ENCODE peak calls at places on chromosomes 5 and 9, in ten cellular contexts. Z is NCI-H460; V is endothelial cell of umbilical vein; E is type B pancreatic cell; F is GM23338; L is activated effector memory CD4-positive, alpha-beta T cell treated with Interleukin-2 at 50 U/mL for 16 hours; A is HepG2; O is GM04503; N is upper lobe of right lung; Y is spleen. G is an unnamed sample.

GRCh38 chr5:35284364-35284763 is 54.1 kb upstream of the PRLR start:
- DNase-seq in Z (no peak), V (no peak), E (no peak), F (no peak), L (no peak), A (no peak), O (no peak), N (no peak), Y (no peak), G (no peak)

GRCh38 chr5:180371949-180372348 is 18.8 kb upstream of the GFPT2 start:
- DNase-seq in Z (no peak), V (no peak), E (no peak), F (no peak), L (no peak), A (no peak), O (no peak), N (no peak), Y (no peak), G (no peak)

GRCh38 chr5:100771181-100771580 is 131.9 kb downstream of the ST8SIA4 start:
- DNase-seq in Z (no peak), V (no peak), E (no peak), F (no peak), L (no peak), A (no peak), O (no peak), N (no peak), Y (no peak), G (no peak)

GRCh38 chr9:38067892-38068615 is 973 bp downstream of the SHB start:
- DNase-seq in Z (no peak), V (no peak), E (no peak), F (peak; percentile 38), L (peak; percentile 5), A (no peak), O (no peak), N (peak; percentile 74), Y (peak; percentile 86), G (no peak)

GRCh38 chr9:18384066-18384465 is 89.9 kb upstream of the ADAMTSL1 start:
- DNase-seq in Z (no peak), V (peak; percentile 48), E (no peak), F (no peak), L (no peak), A (no peak), O (no peak), N (no peak), Y (no peak), G (no peak)

GRCh38 chr5:59357421-59357977 is 536.0 kb downstream of the PDE4D start:
- DNase-seq in Z (peak; percentile 96), V (no peak), E (no peak), F (peak; percentile 44), L (no peak), A (no peak), O (no peak), N (peak; percentile 66), Y (peak; percentile 22), G (no peak)

GRCh38 chr5:77463905-77464304 is 28.2 kb downstream of the WDR41 start:
- DNase-seq in Z (no peak), V (no peak), E (no peak), F (no peak), L (no peak), A (no peak), O (no peak), N (no peak), Y (no peak), G (no peak)

GRCh38 chr5:65061250-65061973 is 292.7 kb downstream of the CWC27 start:
- DNase-seq in Z (no peak), V (no peak), E (no peak), F (no peak), L (no peak), A (no peak), O (no peak), N (no peak), Y (peak; percentile 83), G (no peak)

GRCh38 chr9:77807846-77808749 is 160.0 kb upstream of the GNA14 start:
- DNase-seq in Z (no peak), V (no peak), E (no peak), F (no peak), L (no peak), A (peak; percentile 96), O (no peak), N (no peak), Y (no peak), G (no peak)

GRCh38 chr5:108700928-108701327 is 46.8 kb upstream of the FER start:
- DNase-seq in Z (no peak), V (no peak), E (no peak), F (no peak), L (no peak), A (no peak), O (no peak), N (no peak), Y (no peak), G (no peak)

GRCh38 chr5:61866930-61867329 is 439.1 kb upstream of the KIF2A start:
- DNase-seq in Z (peak; percentile 17), V (no peak), E (no peak), F (no peak), L (no peak), A (no peak), O (peak; percentile 13), N (no peak), Y (no peak), G (peak; percentile 52)

GRCh38 chr5:160363122-160363521 is 7.3 kb downstream of the C1QTNF2 start:
- DNase-seq in Z (no peak), V (no peak), E (no peak), F (no peak), L (no peak), A (no peak), O (no peak), N (no peak), Y (no peak), G (no peak)

GRCh38 chr5:84628918-84629317 is 244.2 kb upstream of the EDIL3 start:
- DNase-seq in Z (no peak), V (no peak), E (no peak), F (no peak), L (no peak), A (no peak), O (no peak), N (no peak), Y (no peak), G (no peak)

GRCh38 chr5:148147415-148147814 is 20.9 kb upstream of the SPINK14 start:
- DNase-seq in Z (no peak), V (no peak), E (no peak), F (no peak), L (no peak), A (peak; percentile 81), O (no peak), N (no peak), Y (no peak), G (no peak)

GRCh38 chr9:137178939-137179630 is 7.2 kb upstream of the TMEM210 start:
- DNase-seq in Z (no peak), V (no peak), E (no peak), F (no peak), L (no peak), A (no peak), O (no peak), N (no peak), Y (no peak), G (no peak)

GRCh38 chr9:14466429-14466818 is 152.5 kb upstream of the NFIB start:
- DNase-seq in Z (no peak), V (no peak), E (no peak), F (peak; percentile 11), L (no peak), A (no peak), O (no peak), N (no peak), Y (no peak), G (no peak)

GRCh38 chr9:129464972-129465833 is 155.7 kb downstream of the C9orf50 start:
- DNase-seq in Z (no peak), V (no peak), E (no peak), F (no peak), L (no peak), A (no peak), O (no peak), N (no peak), Y (no peak), G (no peak)

GRCh38 chr9:129401623-129402340 is 219.1 kb downstream of the C9orf50 start:
- DNase-seq in Z (no peak), V (no peak), E (no peak), F (peak; percentile 59), L (no peak), A (no peak), O (no peak), N (no peak), Y (peak; percentile 22), G (no peak)

GRCh38 chr9:71858102-71858798 is 52.7 kb downstream of the ABHD17B start:
- DNase-seq in Z (no peak), V (no peak), E (no peak), F (no peak), L (no peak), A (no peak), O (no peak), N (no peak), Y (no peak), G (no peak)

GRCh38 chr5:113020461-113021273 is 44.1 kb downstream of the DCP2 start:
- DNase-seq in Z (no peak), V (peak; percentile 84), E (no peak), F (no peak), L (peak; percentile 13), A (peak; percentile 90), O (no peak), N (no peak), Y (no peak), G (no peak)

GRCh38 chr5:44885903-44886302 is 77.2 kb downstream of the MRPS30 start:
- DNase-seq in Z (no peak), V (no peak), E (no peak), F (no peak), L (no peak), A (no peak), O (no peak), N (no peak), Y (no peak), G (peak; percentile 19)

GRCh38 chr9:104302775-104303174 is 201.3 kb upstream of the OR13F1 start:
- DNase-seq in Z (no peak), V (no peak), E (no peak), F (no peak), L (no peak), A (no peak), O (no peak), N (no peak), Y (no peak), G (no peak)

GRCh38 chr5:57986746-57987145 is 473.1 kb downstream of the PLK2 start:
- DNase-seq in Z (no peak), V (no peak), E (no peak), F (no peak), L (no peak), A (no peak), O (peak; percentile 34), N (no peak), Y (no peak), G (peak; percentile 14)

GRCh38 chr5:76384189-76384588 is 18.9 kb upstream of the IQGAP2 start:
- DNase-seq in Z (no peak), V (no peak), E (no peak), F (peak; percentile 21), L (no peak), A (peak; percentile 46), O (no peak), N (no peak), Y (no peak), G (no peak)

GRCh38 chr9:23638837-23639426 is 187.1 kb downstream of the ELAVL2 start:
- DNase-seq in Z (no peak), V (no peak), E (no peak), F (no peak), L (no peak), A (no peak), O (no peak), N (no peak), Y (no peak), G (no peak)

GRCh38 chr5:103646698-103647614 is 84.4 kb upstream of the NUDT12 start:
- DNase-seq in Z (no peak), V (no peak), E (no peak), F (peak; percentile 74), L (no peak), A (no peak), O (no peak), N (no peak), Y (no peak), G (no peak)

GRCh38 chr5:133970325-133970671 is 1.9 kb upstream of the C5orf15 start:
- DNase-seq in Z (no peak), V (no peak), E (no peak), F (no peak), L (no peak), A (no peak), O (no peak), N (no peak), Y (no peak), G (no peak)

GRCh38 chr5:67166460-67166871 is 30.1 kb downstream of the CD180 start:
- DNase-seq in Z (no peak), V (no peak), E (no peak), F (no peak), L (peak; percentile 81), A (no peak), O (no peak), N (peak; percentile 89), Y (peak; percentile 92), G (no peak)

G was measured in Caki2.